ENCODE peak calls at places on chromosome 11, in seven cellular contexts. B, Y, X, W, J, U and F are unnamed samples.

GRCh38 chr11:110935018-110935640 is 222.9 kb upstream of the ARHGAP20 start:
- DNase-seq in B (no peak), Y (no peak), X (no peak), W (no peak), J (no peak), U (no peak), F (no peak)

GRCh38 chr11:26944866-26945664 is 48.8 kb upstream of the FIBIN start:
- DNase-seq in B (no peak), Y (no peak), X (no peak), W (no peak), J (no peak), U (no peak), F (no peak)

GRCh38 chr11:118820412-118821357 is 29.7 kb upstream of the DDX6 start:
- DNase-seq in B (no peak), Y (no peak), X (no peak), W (peak), J (peak), U (no peak), F (no peak)

GRCh38 chr11:72079776-72080325 is 491 bp downstream of the NUMA1 start:
- DNase-seq in B (no peak), Y (peak), X (no peak), W (no peak), J (no peak), U (no peak), F (no peak)

GRCh38 chr11:8839957-8840945 is 70.7 kb upstream of the AKIP1 start:
- DNase-seq in B (peak), Y (no peak), X (no peak), W (peak), J (no peak), U (no peak), F (peak)

GRCh38 chr11:126716456-126717083 is 284.0 kb downstream of the KIRREL3 start:
- DNase-seq in B (peak), Y (no peak), X (no peak), W (peak), J (no peak), U (no peak), F (no peak)

GRCh38 chr11:72662036-72662435 is 12.2 kb downstream of the PDE2A start:
- DNase-seq in B (no peak), Y (no peak), X (no peak), W (no peak), J (no peak), U (no peak), F (no peak)

GRCh38 chr11:64745219-64745522 is 1.2 kb upstream of the RASGRP2 start:
- DNase-seq in B (no peak), Y (peak), X (peak), W (no peak), J (no peak), U (no peak), F (no peak)

GRCh38 chr11:72668645-72669347 is 5.4 kb downstream of the PDE2A start:
- DNase-seq in B (no peak), Y (no peak), X (no peak), W (peak), J (no peak), U (no peak), F (no peak)

GRCh38 chr11:66322732-66323427 is 6.0 kb upstream of the CD248 start:
- DNase-seq in B (no peak), Y (no peak), X (no peak), W (no peak), J (no peak), U (no peak), F (no peak)

GRCh38 chr11:109772846-109773400 is 320.3 kb upstream of the ZC3H12C start:
- DNase-seq in B (no peak), Y (no peak), X (no peak), W (no peak), J (no peak), U (no peak), F (no peak)

GRCh38 chr11:64853709-64854108 is 9.3 kb upstream of the CDC42BPG start:
- DNase-seq in B (no peak), Y (no peak), X (no peak), W (no peak), J (no peak), U (no peak), F (no peak)